ENCODE peak calls at places on chromosomes 6 and 20, in seven cellular contexts. A is fibroblast of gingiva; Y is activated CD4-positive, alpha-beta memory T cell treated with anti-CD3 and anti-CD28 coated beads for 36 hours; P is GM23338; I is heart left ventricle; M is NCI-H1694; T is NCI-H748 treated with DMSO at 0.1 percent for 48 hours. V is an unnamed sample.

GRCh38 chr20:60899320-60899719 is 352.7 kb upstream of the CDH4 start:
- DNase-seq in M (no peak), T (no peak), A (no peak), Y (no peak), P (no peak), I (no peak), V (no peak)

GRCh38 chr20:51831891-51832675 is 29.8 kb upstream of the SALL4 start:
- DNase-seq in T (no peak), I (no peak), M (no peak), Y (no peak), A (peak), P (no peak), V (peak)

GRCh38 chr6:24761193-24761835 is 13.4 kb upstream of the GMNN start:
- DNase-seq in M (no peak), Y (no peak), P (peak), I (no peak), T (no peak), A (no peak), V (peak)

GRCh38 chr20:36582322-36582721 is 8.9 kb downstream of the TGIF2 start:
- DNase-seq in Y (peak), A (no peak), I (no peak), M (no peak), P (no peak), T (no peak), V (no peak)

GRCh38 chr6:35713426-35713825 is 23.4 kb upstream of the ARMC12 start:
- DNase-seq in Y (no peak), P (no peak), T (no peak), I (no peak), M (no peak), A (no peak), V (peak)

GRCh38 chr6:36301085-36301658 is 31.3 kb downstream of the PNPLA1 start:
- DNase-seq in Y (no peak), A (peak), P (no peak), M (no peak), T (no peak), I (no peak), V (no peak)

GRCh38 chr6:78746457-78746856 is 120.9 kb upstream of the IRAK1BP1 start:
- DNase-seq in T (no peak), M (no peak), Y (no peak), P (no peak), I (no peak), A (peak), V (no peak)

GRCh38 chr20:30963591-30963990 is 293.9 kb upstream of the DEFB115 start:
- DNase-seq in A (no peak), I (no peak), M (no peak), P (no peak), Y (no peak), T (no peak), V (no peak)

GRCh38 chr6:129050086-129050485 is 167.1 kb downstream of the LAMA2 start:
- DNase-seq in T (no peak), A (no peak), M (no peak), Y (no peak), I (no peak), P (no peak), V (peak)